ENCODE peak calls at places on chromosomes 7 and 10, in eight cellular contexts. J is LoVo, P is EL, B is NCI-H2081, K is upper lobe of left lung, Z is left ventricle myocardium superior, T is dorsolateral prefrontal cortex, N is fibroblast of lung. W is an unnamed sample.

GRCh38 chr10:59240581-59241183 is 64.2 kb downstream of the PHYHIPL start:
- DNase-seq in J (peak; percentile 52), P (peak; percentile 33), B (peak; percentile 16), K (no peak), Z (no peak), T (no peak), N (peak; percentile 26), W (peak; percentile 70)

GRCh38 chr7:156127166-156128134 is 315.2 kb upstream of the SHH start:
- DNase-seq in J (peak; percentile 7), P (no peak), B (no peak), K (no peak), Z (no peak), T (no peak), N (no peak), W (no peak)

GRCh38 chr10:24617771-24618396 is 105.8 kb downstream of the ARHGAP21 start:
- DNase-seq in J (peak; percentile 40), P (peak; percentile 59), B (peak; percentile 2), K (peak; percentile 35), Z (peak; percentile 74), T (peak; percentile 34), N (peak; percentile 30), W (peak; percentile 52)

GRCh38 chr7:138872576-138872975 is 74.6 kb upstream of the ATP6V0A4 start:
- DNase-seq in J (peak; percentile 79), P (peak; percentile 58), B (no peak), K (no peak), Z (no peak), T (no peak), N (peak; percentile 57), W (no peak)

GRCh38 chr10:5975641-5976473 is 1.5 kb downstream of the IL15RA start:
- DNase-seq in J (peak; percentile 48), P (peak; percentile 47), B (no peak), K (peak; percentile 65), Z (peak; percentile 7), T (no peak), N (no peak), W (peak; percentile 64)

GRCh38 chr7:7156663-7157062 is 25.7 kb upstream of the C1GALT1 start:
- DNase-seq in J (no peak), P (no peak), B (no peak), K (no peak), Z (no peak), T (no peak), N (no peak), W (no peak)

GRCh38 chr7:47471358-47471703 is 110.6 kb downstream of the TNS3 start:
- DNase-seq in J (no peak), P (no peak), B (no peak), K (no peak), Z (no peak), T (no peak), N (no peak), W (no peak)

GRCh38 chr7:151379534-151380198 is 30.2 kb downstream of the WDR86 start:
- DNase-seq in J (no peak), P (no peak), B (no peak), K (no peak), Z (peak; percentile 25), T (no peak), N (no peak), W (no peak)

GRCh38 chr7:106018566-106019338 is 55.7 kb downstream of the CDHR3 start:
- DNase-seq in J (no peak), P (peak; percentile 53), B (no peak), K (no peak), Z (no peak), T (no peak), N (peak; percentile 69), W (no peak)

GRCh38 chr7:73734619-73735525 is 3.7 kb downstream of the ABHD11 start:
- DNase-seq in J (peak; percentile 100), P (peak; percentile 95), B (peak; percentile 85), K (peak; percentile 93), Z (peak; percentile 68), T (no peak), N (peak; percentile 67), W (peak; percentile 90)

GRCh38 chr10:113960617-113961260 is 82.9 kb upstream of the ADRB1 start:
- DNase-seq in J (peak; percentile 57), P (peak; percentile 46), B (peak; percentile 33), K (peak; percentile 41), Z (no peak), T (no peak), N (peak; percentile 34), W (peak; percentile 12)

GRCh38 chr10:69952801-69953200 is 99.8 kb upstream of the MACROH2A2 start:
- DNase-seq in J (no peak), P (no peak), B (no peak), K (no peak), Z (no peak), T (no peak), N (no peak), W (no peak)

GRCh38 chr10:72732521-72732920 is 40.6 kb downstream of the MCU start:
- DNase-seq in J (no peak), P (no peak), B (no peak), K (no peak), Z (no peak), T (no peak), N (no peak), W (no peak)